ENCODE peak calls at places on chromosomes 2 and 18, in nine cellular contexts. U is IMR-90, P is sigmoid colon, F is left lung, Q is Panc1, I is uterus, W is heart left ventricle, E is neural progenitor cell, O is lower lobe of right lung. T is an unnamed sample.

GRCh38 chr2:158559252-158559651 is 102.5 kb downstream of the PKP4 start:
- DNase-seq in F (no peak), O (no peak), U (no peak), W (no peak), E (no peak), P (no peak), I (no peak), Q (no peak), T (no peak)

GRCh38 chr2:174635015-174635593 is 37.5 kb upstream of the WIPF1 start:
- DNase-seq in E (no peak), I (no peak), P (no peak), F (no peak), W (no peak), U (no peak), O (no peak), Q (no peak), T (no peak)

GRCh38 chr2:152594792-152595191 is 122.5 kb downstream of the PRPF40A start:
- DNase-seq in W (peak), E (no peak), P (peak), U (peak), F (no peak), O (no peak), I (peak), Q (no peak), T (no peak)

GRCh38 chr2:222774941-222775340 is 85.9 kb upstream of the ACSL3 start:
- DNase-seq in U (no peak), W (no peak), E (no peak), Q (no peak), O (no peak), I (no peak), F (no peak), P (no peak), T (no peak)

GRCh38 chr18:24731158-24731557 is 270.7 kb downstream of the HRH4 start:
- DNase-seq in Q (no peak), P (no peak), I (no peak), O (no peak), W (no peak), U (no peak), F (no peak), E (no peak), T (no peak)

GRCh38 chr2:129929321-129930290 is 49.9 kb upstream of the RAB6C start:
- DNase-seq in E (no peak), F (no peak), O (no peak), Q (no peak), P (no peak), W (peak), I (no peak), U (no peak), T (no peak)

GRCh38 chr18:29307231-29307630 is 1130.3 kb upstream of the CDH2 start:
- DNase-seq in F (no peak), U (peak), P (no peak), Q (no peak), W (no peak), I (no peak), O (no peak), E (no peak), T (no peak)

GRCh38 chr18:55575066-55575465 is 12.9 kb downstream of the TCF4 start:
- DNase-seq in I (no peak), E (no peak), F (no peak), P (no peak), U (no peak), O (no peak), Q (no peak), W (no peak), T (no peak)

GRCh38 chr2:105039559-105039958 is 1.7 kb downstream of the MRPS9 start:
- DNase-seq in F (no peak), E (no peak), I (no peak), Q (no peak), P (no peak), W (no peak), U (no peak), O (no peak), T (no peak)

GRCh38 chr18:9437049-9437448 is 38.3 kb upstream of the RALBP1 start:
- DNase-seq in W (no peak), U (peak), Q (no peak), P (peak), I (no peak), F (no peak), E (no peak), O (no peak), T (no peak)

GRCh38 chr2:74491671-74492544 is 7.5 kb downstream of the LBX2 start:
- DNase-seq in Q (no peak), I (no peak), U (no peak), E (no peak), W (no peak), P (no peak), F (peak), O (peak), T (no peak)

GRCh38 chr2:187224989-187225388 is 223.1 kb downstream of the CALCRL start:
- DNase-seq in P (no peak), U (no peak), I (no peak), F (no peak), Q (no peak), W (no peak), O (no peak), E (peak), T (no peak)

GRCh38 chr2:2324565-2325101 is 6.4 kb downstream of the MYT1L start:
- DNase-seq in O (no peak), E (peak), I (no peak), U (no peak), P (no peak), Q (no peak), W (no peak), F (no peak), T (no peak)

GRCh38 chr2:85936421-85937068 is 47.8 kb upstream of the ST3GAL5 start:
- DNase-seq in U (no peak), E (no peak), W (peak), Q (no peak), P (no peak), O (peak), F (peak), I (no peak), T (peak)

GRCh38 chr2:174615951-174616436 is 18.4 kb upstream of the WIPF1 start:
- DNase-seq in U (peak), O (no peak), P (no peak), E (no peak), I (no peak), F (no peak), W (no peak), Q (no peak), T (peak)

GRCh38 chr2:84874381-84875212 is 6.3 kb downstream of the TRABD2A start:
- DNase-seq in I (no peak), O (no peak), W (no peak), U (peak), P (peak), E (no peak), F (no peak), Q (no peak), T (peak)

GRCh38 chr18:55189972-55190371 is 230.7 kb upstream of the CCDC68 start:
- DNase-seq in W (no peak), F (no peak), E (peak), O (no peak), P (no peak), I (no peak), Q (no peak), U (no peak), T (no peak)

GRCh38 chr18:9653390-9653789 is 39.0 kb upstream of the PPP4R1 start:
- DNase-seq in O (no peak), F (no peak), E (no peak), Q (no peak), I (no peak), U (no peak), P (peak), W (peak), T (peak)

GRCh38 chr2:223697921-223698645 is 95.9 kb upstream of the SCG2 start:
- DNase-seq in W (no peak), Q (no peak), U (peak), O (no peak), I (no peak), P (no peak), E (no peak), F (no peak), T (no peak)

GRCh38 chr2:60353863-60354262 is 199.6 kb downstream of the BCL11A start:
- DNase-seq in F (no peak), E (no peak), W (no peak), P (no peak), I (no peak), U (no peak), O (no peak), Q (no peak), T (no peak)

GRCh38 chr2:37332560-37332959 is 7.9 kb upstream of the PRKD3 start:
- DNase-seq in I (no peak), O (no peak), E (no peak), Q (no peak), F (no peak), U (no peak), P (no peak), W (no peak), T (no peak)

GRCh38 chr18:55228707-55229106 is 269.4 kb upstream of the CCDC68 start:
- DNase-seq in E (peak), Q (no peak), P (peak), F (peak), U (no peak), I (no peak), W (no peak), O (peak), T (no peak)

GRCh38 chr18:74286106-74286856 is 5.5 kb downstream of the CYB5A start:
- DNase-seq in W (no peak), U (peak), O (no peak), Q (no peak), E (no peak), I (no peak), F (no peak), P (no peak), T (no peak)

GRCh38 chr2:233426619-233427342 is 72.5 kb downstream of the DGKD start:
- DNase-seq in O (no peak), F (no peak), P (no peak), U (peak), I (no peak), W (no peak), E (no peak), Q (peak), T (peak)

GRCh38 chr18:48621240-48621639 is 82.4 kb downstream of the CTIF start:
- DNase-seq in O (no peak), Q (no peak), F (no peak), W (no peak), P (no peak), E (no peak), U (peak), I (no peak), T (peak)

GRCh38 chr2:44941551-44942234 is at the start of gene SIX3:
- DNase-seq in P (no peak), W (no peak), Q (no peak), F (no peak), I (no peak), U (no peak), O (no peak), E (peak), T (no peak)

GRCh38 chr2:108928660-108929377 is 60.2 kb downstream of the EDAR start:
- DNase-seq in P (no peak), Q (no peak), O (no peak), W (no peak), U (no peak), E (no peak), I (no peak), F (no peak), T (no peak)

GRCh38 chr2:75415141-75415540 is 145.6 kb downstream of the EVA1A start:
- DNase-seq in F (no peak), O (no peak), Q (no peak), U (no peak), W (no peak), I (no peak), E (no peak), P (no peak), T (no peak)

GRCh38 chr2:220544049-220544448 is 916.6 kb downstream of the SLC4A3 start:
- DNase-seq in F (no peak), I (no peak), O (no peak), Q (no peak), E (no peak), U (no peak), P (no peak), W (no peak), T (no peak)

GRCh38 chr2:149490296-149490695 is 97.3 kb downstream of the MMADHC start:
- DNase-seq in U (no peak), O (no peak), Q (no peak), E (no peak), W (no peak), P (no peak), F (no peak), I (no peak), T (no peak)
- TF ChIP-seq CTCF in U (no peak), O (no peak), Q (no peak), E (no peak), W (no peak), P (no peak), F (no peak), I (no peak), T (peak)

GRCh38 chr2:69253893-69254292 is 133.1 kb downstream of the GFPT1 start:
- DNase-seq in O (no peak), Q (peak), F (no peak), W (peak), I (peak), P (peak), E (no peak), U (peak), T (peak)

GRCh38 chr2:69248232-69248631 is 138.8 kb downstream of the GFPT1 start:
- DNase-seq in E (no peak), W (no peak), O (no peak), P (no peak), U (no peak), Q (no peak), F (no peak), I (no peak), T (no peak)

GRCh38 chr2:69253033-69253535 is 133.9 kb downstream of the GFPT1 start:
- DNase-seq in F (no peak), U (peak), W (no peak), Q (no peak), P (no peak), E (no peak), O (no peak), I (no peak), T (no peak)

GRCh38 chr2:69255760-69256159 is 131.3 kb downstream of the GFPT1 start:
- DNase-seq in E (no peak), Q (no peak), O (no peak), W (no peak), I (no peak), F (no peak), P (no peak), U (no peak), T (no peak)

GRCh38 chr2:69250981-69251380 is 136.0 kb downstream of the GFPT1 start:
- DNase-seq in I (no peak), P (no peak), U (no peak), F (no peak), E (no peak), Q (no peak), W (no peak), O (no peak), T (no peak)
- H3K27ac ChIP-seq in I (peak), P (no peak), U (peak), F (no peak), E (no peak), Q (peak), W (no peak), O (no peak), T (no peak)

DNA sequence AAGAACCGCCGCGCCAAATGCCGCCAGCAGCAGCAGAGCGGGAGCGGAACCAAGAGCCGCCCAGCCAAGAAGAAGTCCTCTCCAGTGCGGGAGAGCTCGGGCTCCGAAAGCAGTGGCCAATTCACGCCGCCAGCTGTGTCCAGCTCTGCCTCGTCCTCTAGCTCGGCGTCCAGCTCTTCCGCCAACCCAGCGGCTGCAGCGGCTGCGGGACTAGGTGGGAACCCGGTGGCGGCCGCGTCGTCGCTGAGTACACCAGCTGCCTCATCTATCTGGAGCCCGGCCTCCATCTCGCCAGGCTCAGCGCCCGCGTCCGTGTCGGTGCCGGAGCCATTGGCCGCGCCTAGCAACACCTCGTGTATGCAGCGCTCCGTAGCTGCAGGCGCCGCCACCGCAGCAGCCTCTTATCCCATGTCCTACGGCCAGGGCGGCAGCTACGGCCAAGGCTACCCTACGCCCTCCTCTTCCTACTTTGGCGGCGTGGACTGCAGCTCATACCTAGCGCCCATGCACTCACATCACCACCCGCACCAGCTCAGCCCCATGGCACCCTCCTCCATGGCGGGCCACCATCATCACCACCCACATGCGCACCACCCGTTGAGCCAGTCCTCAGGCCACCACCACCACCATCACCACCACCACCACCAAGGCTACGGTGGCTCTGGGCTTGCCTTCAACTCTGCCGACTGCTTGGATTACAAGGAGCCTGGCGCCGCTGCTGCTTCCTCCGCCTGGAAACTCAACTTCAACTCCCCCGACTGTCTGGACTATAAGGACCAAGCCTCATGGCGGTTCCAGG is 5.1 kb downstream of the OTX1 start:
- DNase-seq in U (no peak), P (peak), O (no peak), W (peak), F (no peak), I (no peak), Q (no peak), E (peak), T (no peak)
- H3K4me3 ChIP-seq in U (no peak), P (no peak), O (peak), W (no peak), F (no peak), I (no peak), Q (no peak), E (peak), T (no peak)

GRCh38 chr18:46793565-46793964 is 36.7 kb upstream of the ST8SIA5 start:
- DNase-seq in W (no peak), I (no peak), E (no peak), U (no peak), O (no peak), F (no peak), P (no peak), Q (no peak), T (no peak)
- TF ChIP-seq CTCF in W (no peak), I (no peak), E (peak), U (no peak), O (no peak), F (no peak), P (no peak), Q (no peak), T (peak)

DNA sequence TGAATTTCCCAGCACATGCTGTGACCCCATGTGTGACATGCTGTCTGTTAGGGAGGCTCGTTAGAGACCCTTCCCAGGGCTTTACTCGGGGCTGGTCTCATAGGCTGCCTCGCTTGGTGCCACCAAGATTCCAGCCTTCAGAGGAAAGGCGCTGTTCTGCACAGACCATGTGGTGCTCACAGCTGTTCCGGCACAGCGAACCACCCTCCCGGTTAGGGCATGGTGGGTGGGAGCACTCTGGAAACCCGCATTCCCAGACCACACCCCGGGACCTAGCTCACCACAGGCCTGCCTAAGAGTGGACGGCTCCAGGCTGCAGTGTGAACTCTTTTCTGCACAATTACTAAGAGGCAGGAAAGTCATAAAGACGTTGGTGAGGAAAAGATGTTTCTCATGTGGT is 112.0 kb downstream of the MBP start:
- DNase-seq in W (no peak), E (no peak), I (no peak), Q (no peak), U (no peak), P (no peak), F (no peak), O (no peak), T (no peak)
- H3K27ac ChIP-seq in W (no peak), E (no peak), I (no peak), Q (no peak), U (no peak), P (no peak), F (no peak), O (no peak), T (no peak)